ENCODE peak calls at places on chromosomes 5 and 9, in four cellular contexts. One of them, this sample, is unnamed.

GRCh38 chr5:52786937-52787599 is 648 bp upstream of the ITGA1 start:
- DNase-seq in choroid plexus epithelial cell: peak
- DNase-seq in WTC11: peak
- DNase-seq in EL: no peak
- DNase-seq in this sample: peak

GRCh38 chr5:35651002-35651756 is 33.5 kb downstream of the SPEF2 start:
- DNase-seq in choroid plexus epithelial cell: peak
- DNase-seq in WTC11: peak
- DNase-seq in EL: peak
- DNase-seq in this sample: peak

GRCh38 chr5:759111-759741 is 25.3 kb downstream of the ZDHHC11B start:
- DNase-seq in WTC11: no peak
- DNase-seq in choroid plexus epithelial cell: peak
- DNase-seq in EL: no peak
- DNase-seq in this sample: peak

GRCh38 chr5:55530669-55531068 is 4.1 kb downstream of the PLPP1 start:
- DNase-seq in WTC11: peak
- DNase-seq in choroid plexus epithelial cell: no peak
- DNase-seq in EL: no peak
- DNase-seq in this sample: no peak

GRCh38 chr5:133599044-133599443 is 13.3 kb downstream of the FSTL4 start:
- DNase-seq in choroid plexus epithelial cell: no peak
- DNase-seq in EL: no peak
- DNase-seq in WTC11: no peak
- DNase-seq in this sample: no peak

GRCh38 chr5:79107020-79107796 is 4.4 kb upstream of the BHMT start:
- DNase-seq in WTC11: no peak
- DNase-seq in EL: peak
- DNase-seq in choroid plexus epithelial cell: peak
- DNase-seq in this sample: no peak

GRCh38 chr5:15020731-15021130 is 149.2 kb upstream of the ANKH start:
- DNase-seq in choroid plexus epithelial cell: no peak
- DNase-seq in WTC11: no peak
- DNase-seq in EL: peak
- DNase-seq in this sample: no peak

GRCh38 chr9:17627641-17628040 is 48.8 kb downstream of the SH3GL2 start:
- DNase-seq in EL: peak
- DNase-seq in choroid plexus epithelial cell: no peak
- DNase-seq in WTC11: no peak
- DNase-seq in this sample: no peak

GRCh38 chr5:169595172-169595820 is 11.7 kb downstream of the SPDL1 start:
- DNase-seq in WTC11: no peak
- DNase-seq in choroid plexus epithelial cell: no peak
- DNase-seq in EL: no peak
- DNase-seq in this sample: no peak

GRCh38 chr9:137606734-137607138 is 1.2 kb downstream of the ARRDC1 start:
- DNase-seq in choroid plexus epithelial cell: no peak
- DNase-seq in EL: no peak
- DNase-seq in WTC11: no peak
- DNase-seq in this sample: no peak